ENCODE peak calls at places on chromosomes 4 and X, in eight cellular contexts. K, H, U, G, Y, O, S and E are unnamed samples.

GRCh38 chrX:119374736-119375135 is 24.4 kb upstream of the SLC25A43 start:
- DNase-seq in K (no peak), H (no peak), U (peak; percentile 16), G (no peak), Y (no peak), O (no peak), S (peak; percentile 52), E (no peak)

GRCh38 chr4:102554482-102554881 is 53.3 kb downstream of the NFKB1 start:
- DNase-seq in K (no peak), H (no peak), U (peak; percentile 79), G (peak; percentile 28), Y (no peak), O (peak; percentile 66), S (peak; percentile 65), E (no peak)

GRCh38 chrX:10769696-10770619 is 149.6 kb upstream of the MID1 start:
- DNase-seq in K (no peak), H (no peak), U (peak; percentile 15), G (no peak), Y (no peak), O (peak; percentile 26), S (peak; percentile 39), E (no peak)

GRCh38 chrX:72262077-72262476 is 15.0 kb downstream of the RPS4X start:
- DNase-seq in K (no peak), H (no peak), U (no peak), G (no peak), Y (no peak), O (no peak), S (no peak), E (no peak)

GRCh38 chr4:145828802-145829485 is 109.7 kb downstream of the ZNF827 start:
- DNase-seq in K (no peak), H (no peak), U (no peak), G (no peak), Y (no peak), O (no peak), S (no peak), E (no peak)

GRCh38 chrX:46311581-46312120 is 233.6 kb downstream of the ZNF674 start:
- DNase-seq in K (no peak), H (no peak), U (no peak), G (no peak), Y (no peak), O (no peak), S (peak; percentile 23), E (no peak)

GRCh38 chr4:6447561-6448290 is 24.7 kb downstream of the PPP2R2C start:
- DNase-seq in K (no peak), H (no peak), U (no peak), G (no peak), Y (no peak), O (no peak), S (no peak), E (no peak)

GRCh38 chr4:142238589-142238988 is 602.2 kb downstream of the IL15 start:
- DNase-seq in K (no peak), H (no peak), U (no peak), G (no peak), Y (no peak), O (no peak), S (peak; percentile 66), E (no peak)

GRCh38 chrX:120795301-120795700 is 80.4 kb downstream of the CT47B1 start:
- DNase-seq in K (no peak), H (no peak), U (peak; percentile 64), G (no peak), Y (no peak), O (no peak), S (peak; percentile 61), E (no peak)

GRCh38 chr4:183554878-183555585 is 50.2 kb downstream of the ING2 start:
- DNase-seq in K (no peak), H (no peak), U (no peak), G (no peak), Y (no peak), O (no peak), S (no peak), E (no peak)

GRCh38 chr4:106766519-106766918 is 269.6 kb downstream of the DKK2 start:
- DNase-seq in K (no peak), H (no peak), U (peak; percentile 16), G (no peak), Y (no peak), O (no peak), S (peak; percentile 89), E (no peak)

GRCh38 chr4:24568425-24568824 is 15.9 kb downstream of the DHX15 start:
- DNase-seq in K (no peak), H (no peak), U (peak; percentile 36), G (no peak), Y (no peak), O (no peak), S (peak; percentile 66), E (no peak)

GRCh38 chr4:76198411-76199237 is 15.0 kb downstream of the SCARB2 start:
- DNase-seq in K (peak; percentile 63), H (peak; percentile 73), U (peak; percentile 94), G (no peak), Y (no peak), O (peak; percentile 69), S (peak; percentile 83), E (peak; percentile 59)

GRCh38 chrX:123698979-123699378 is 33.9 kb downstream of the THOC2 start:
- DNase-seq in K (no peak), H (no peak), U (peak; percentile 42), G (no peak), Y (no peak), O (no peak), S (peak; percentile 1), E (no peak)

GRCh38 chrX:15204130-15204751 is 65.6 kb downstream of the ASB9 start:
- DNase-seq in K (no peak), H (no peak), U (no peak), G (no peak), Y (no peak), O (no peak), S (no peak), E (no peak)

GRCh38 chr4:39102297-39102696 is 40.3 kb downstream of the KLHL5 start:
- DNase-seq in K (no peak), H (no peak), U (no peak), G (no peak), Y (no peak), O (no peak), S (no peak), E (no peak)

GRCh38 chr4:176436500-176436973 is 116.8 kb downstream of the SPCS3 start:
- DNase-seq in K (no peak), H (no peak), U (peak; percentile 82), G (no peak), Y (no peak), O (no peak), S (peak; percentile 78), E (no peak)

GRCh38 chrX:49704692-49705404 is 9.1 kb upstream of the PAGE1 start:
- DNase-seq in K (no peak), H (no peak), U (no peak), G (no peak), Y (no peak), O (no peak), S (no peak), E (no peak)

GRCh38 chrX:74422029-74422352 is 698 bp downstream of the SLC16A2 start:
- DNase-seq in K (no peak), H (no peak), U (no peak), G (no peak), Y (no peak), O (peak; percentile 17), S (no peak), E (no peak)

GRCh38 chr4:79241846-79242245 is 84.0 kb downstream of the NAA11 start:
- DNase-seq in K (no peak), H (no peak), U (peak; percentile 29), G (no peak), Y (no peak), O (no peak), S (peak; percentile 18), E (no peak)

DNA sequence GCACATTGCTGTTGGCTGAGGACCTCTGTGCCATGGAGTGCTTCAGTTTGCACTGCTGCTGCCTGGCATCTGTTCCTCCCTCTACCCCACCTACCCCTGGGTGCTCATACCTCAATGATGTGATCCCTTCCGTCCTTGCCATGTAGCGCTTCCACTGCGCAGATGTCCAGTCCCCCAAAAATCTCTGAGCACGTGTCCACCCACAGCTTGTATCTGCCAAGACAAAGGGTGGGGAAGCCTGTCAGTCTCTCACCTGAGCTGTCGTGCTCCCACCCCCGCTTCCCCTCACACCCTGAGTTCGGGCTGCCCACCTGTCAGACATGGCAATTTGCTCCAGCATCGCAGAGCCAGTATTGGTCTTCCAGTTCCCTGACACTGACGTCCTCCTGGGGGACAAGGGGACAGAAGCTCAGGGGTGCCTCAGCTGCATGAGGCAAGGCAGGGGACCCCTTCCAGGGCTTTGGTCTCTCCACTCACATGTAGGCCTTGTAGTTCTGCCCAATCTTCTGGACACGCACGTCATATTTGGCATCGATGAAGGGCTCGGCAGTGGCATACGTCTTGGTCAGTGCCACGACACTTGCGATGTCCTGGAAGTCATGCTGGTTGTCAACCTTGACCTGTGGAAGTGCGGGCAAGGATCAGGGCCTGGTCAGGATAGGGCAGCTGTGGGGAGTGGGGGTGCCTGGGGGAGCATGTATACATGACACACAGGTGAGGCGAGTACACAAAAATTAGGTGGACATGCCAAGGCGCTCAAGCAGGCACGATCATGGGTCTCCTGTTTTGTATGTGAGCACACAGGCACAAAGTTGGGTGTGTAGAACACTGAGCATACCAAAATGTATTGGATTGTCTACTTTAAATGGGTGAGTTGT is 6.0 kb upstream of the TIMP1 start:
- DNase-seq in K (no peak), H (no peak), U (no peak), G (no peak), Y (no peak), O (no peak), S (no peak), E (no peak)
- TF ChIP-seq CTCF in K (no peak), H (no peak), U (no peak), G (no peak), Y (no peak), O (no peak), S (no peak), E (no peak)

GRCh38 chr4:1233641-1234277 is 15.2 kb downstream of the CTBP1 start:
- DNase-seq in K (peak; percentile 82), H (no peak), U (peak; percentile 47), G (no peak), Y (no peak), O (peak; percentile 83), S (no peak), E (no peak)
- TF ChIP-seq CTCF in K (peak; percentile 48), H (no peak), U (peak; percentile 52), G (no peak), Y (no peak), O (peak; percentile 47), S (peak; percentile 48), E (no peak)

GRCh38 chrX:154097597-154098541 is at the start of gene MECP2:
- DNase-seq in K (peak; percentile 94), H (peak; percentile 95), U (peak; percentile 94), G (peak; percentile 94), Y (peak; percentile 78), O (peak; percentile 91), S (peak; percentile 88), E (peak; percentile 88)
- TF ChIP-seq CTCF in K (no peak), H (no peak), U (no peak), G (no peak), Y (no peak), O (no peak), S (no peak), E (no peak)

DNA sequence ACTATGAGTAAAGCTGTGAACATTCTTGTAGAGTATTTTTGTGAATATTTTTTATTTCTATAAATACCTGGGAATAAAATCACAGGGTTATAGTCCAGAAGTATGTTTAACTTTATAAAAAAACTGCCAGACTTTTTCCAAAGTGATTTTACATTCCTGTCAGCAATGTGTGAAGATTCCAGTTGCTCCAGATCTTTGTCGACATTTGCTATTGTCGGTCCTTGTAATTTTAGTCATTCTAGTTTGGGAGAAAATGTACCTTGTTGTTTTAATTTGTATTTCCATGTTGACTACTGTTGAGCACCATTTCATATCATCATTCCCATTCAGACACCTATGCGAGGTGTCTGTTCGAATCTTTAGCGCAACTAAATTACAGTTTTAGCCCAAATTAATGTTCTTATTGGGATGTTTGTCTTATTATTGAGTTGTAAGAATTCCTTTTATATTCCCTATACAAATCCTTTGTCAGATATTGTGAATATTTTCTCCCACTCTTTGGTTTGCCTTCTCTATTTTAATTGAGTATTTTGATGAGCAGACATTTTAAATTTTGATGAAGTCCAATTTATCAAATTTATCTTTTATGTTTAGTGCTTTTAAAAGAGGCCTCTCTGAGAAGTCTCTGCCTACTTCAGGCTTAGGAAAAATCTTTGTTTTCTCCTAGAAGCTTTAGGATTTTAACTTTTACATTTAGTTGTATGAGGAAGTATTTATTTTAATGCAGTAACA is 2.6 kb downstream of the CEP135 start:
- DNase-seq in K (no peak), H (no peak), U (no peak), G (no peak), Y (no peak), O (no peak), S (no peak), E (no peak)
- TF ChIP-seq CTCF in K (no peak), H (no peak), U (no peak), G (no peak), Y (no peak), O (no peak), S (no peak), E (no peak)